ENCODE peak calls at places on chromosomes 11 and 22, in five cellular contexts. D, S, R, I and A are unnamed samples. For H3K9me3, the result is how much of the 10 kb centered on the place peaks cover.

GRCh38 chr11:111419641-111420327 is 40.7 kb upstream of the POU2AF1 start:
- DNase-seq in D (no peak), S (no peak), R (no peak), I (no peak), A (no peak)

GRCh38 chr11:77202941-77203900 is 75.2 kb downstream of the MYO7A start:
- DNase-seq in D (peak), S (no peak), R (no peak), I (no peak), A (peak)

GRCh38 chr11:129412501-129412900 is 36.9 kb downstream of the BARX2 start:
- DNase-seq in D (peak), S (no peak), R (no peak), I (no peak), A (peak)

GRCh38 chr11:35138949-35139881 is at the start of gene CD44:
- DNase-seq in D (peak), S (peak), R (peak), I (peak), A (no peak)

GRCh38 chr22:49404576-49405199 is 423.0 kb downstream of the BRD1 start:
- DNase-seq in D (no peak), S (no peak), R (no peak), I (no peak), A (no peak)

GRCh38 chr11:131601586-131601985 is 231.2 kb downstream of the NTM start:
- DNase-seq in D (no peak), S (no peak), R (no peak), I (no peak), A (no peak)

GRCh38 chr22:41524283-41524682 is 20.0 kb downstream of the POLR3H start:
- DNase-seq in D (peak), S (no peak), R (no peak), I (no peak), A (no peak)

GRCh38 chr22:27269751-27270586 is 531.6 kb downstream of the MN1 start:
- DNase-seq in D (no peak), S (no peak), R (no peak), I (no peak), A (no peak)

GRCh38 chr22:36741204-36741793 is 34.6 kb downstream of the IFT27 start:
- DNase-seq in D (no peak), S (no peak), R (peak), I (peak), A (peak)

GRCh38 chr11:128463975-128464374 is 123.4 kb downstream of the ETS1 start:
- DNase-seq in D (no peak), S (no peak), R (no peak), I (no peak), A (no peak)

DNA sequence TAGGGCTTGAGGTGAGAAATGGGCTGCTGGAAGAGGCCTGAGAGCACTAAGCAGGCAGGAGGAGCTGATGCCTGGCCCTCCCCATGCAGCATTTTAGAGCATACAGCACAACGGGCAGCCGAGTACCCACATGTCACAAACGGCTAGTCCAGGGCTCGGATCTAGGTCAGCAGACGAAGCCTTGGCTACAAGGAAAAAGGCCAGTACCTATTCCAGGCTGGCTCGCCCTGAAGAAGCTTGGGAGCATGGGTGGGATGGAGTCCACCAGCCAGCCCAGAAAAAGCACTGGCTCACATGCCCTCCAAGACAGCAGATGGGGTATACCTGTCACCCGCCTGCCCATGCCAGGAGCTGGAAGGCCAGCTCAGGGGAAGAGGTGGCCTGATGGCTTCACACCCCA is 9.6 kb downstream of the UFD1 start:
- DNase-seq in D (no peak), S (no peak), R (no peak), I (no peak), A (no peak)
- H3K4me3 ChIP-seq in D (no peak), S (no peak), R (no peak), I (no peak), A (no peak)

GRCh38 chr11:86116386-86116726 is 47.5 kb upstream of the PICALM start:
- DNase-seq in D (no peak), S (peak), R (peak), I (peak), A (no peak)
- H3K9me3 ChIP-seq in D (under half), S (under half), R (under half), I (under half), A (under half)

GRCh38 chr11:133082453-133082781 is 449.9 kb downstream of the OPCML start:
- DNase-seq in D (peak), S (no peak), R (no peak), I (no peak), A (no peak)
- TF ChIP-seq CTCF in D (no peak), S (no peak), R (no peak), I (no peak), A (no peak)

GRCh38 chr11:67642148-67642475 is 2.5 kb upstream of the TBX10 start:
- DNase-seq in D (no peak), S (no peak), R (no peak), I (no peak), A (no peak)
- H3K4me3 ChIP-seq in D (no peak), S (no peak), R (no peak), I (no peak), A (no peak)

DNA sequence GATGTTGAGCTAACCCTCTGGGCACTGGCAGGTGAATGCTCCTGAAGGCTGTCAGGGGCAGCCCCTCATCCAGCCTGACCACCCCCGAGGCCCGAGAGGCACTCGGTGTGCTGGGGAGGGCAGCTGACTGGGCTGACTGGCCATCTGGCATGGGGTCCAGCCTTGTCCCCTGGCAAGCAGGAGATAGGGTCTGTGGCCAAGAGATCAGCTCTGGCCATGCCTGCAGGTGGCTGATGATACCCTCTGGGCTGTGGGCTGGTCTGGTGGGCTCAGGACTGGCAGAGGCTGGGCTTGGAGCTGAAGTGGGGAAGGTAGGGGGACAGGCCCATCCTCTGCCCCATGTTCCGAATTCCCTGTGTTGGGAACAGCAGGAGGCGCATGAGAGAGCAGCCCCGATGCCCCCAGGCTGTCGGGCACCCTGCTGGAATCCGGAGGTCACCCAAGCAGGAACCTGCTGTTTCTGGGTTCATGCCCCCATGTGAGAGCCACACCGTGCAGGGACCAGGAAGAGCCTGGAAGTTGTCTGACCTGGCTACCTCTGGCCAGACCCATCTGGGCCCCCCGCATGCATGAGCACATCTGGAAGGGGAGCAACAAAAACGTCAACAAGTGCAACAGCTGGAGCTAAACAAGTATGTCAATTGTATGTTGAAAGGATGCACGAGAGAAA is 527.0 kb downstream of the TBC1D22A start:
- DNase-seq in D (no peak), S (no peak), R (no peak), I (no peak), A (no peak)
- H3K9me3 ChIP-seq in D (under half), S (under half), R (under half), I (under half), A (under half)

GRCh38 chr11:92789761-92790160 is 179.7 kb upstream of the MTNR1B start:
- DNase-seq in D (no peak), S (no peak), R (no peak), I (no peak), A (no peak)
- TF ChIP-seq CTCF in D (no peak), S (no peak), R (no peak), I (no peak), A (no peak)